ENCODE peak calls at places on chromosomes 6 and 20, in ten cellular contexts. N is left lung; C is mammary epithelial cell; R is pancreas; Q is IMR-90; Y is CD8-positive, alpha-beta T cell; I is lung; X is BE2C; W is upper lobe of right lung; F is A673. M is an unnamed sample. For H3K27me3, the result is how much of the 10 kb centered on the place peaks cover.

GRCh38 chr6:49326337-49326736 is 136.7 kb downstream of the MMUT start:
- DNase-seq in N (no peak), C (peak), R (no peak), Q (peak), Y (no peak), I (no peak), X (no peak), W (no peak), F (peak), M (no peak)

GRCh38 chr6:23176471-23176870 is 607.1 kb downstream of the HDGFL1 start:
- DNase-seq in N (no peak), C (no peak), R (no peak), Q (no peak), Y (no peak), I (no peak), X (peak), W (no peak), F (no peak), M (no peak)

GRCh38 chr6:16514249-16514648 is 247.0 kb downstream of the ATXN1 start:
- DNase-seq in N (no peak), C (peak), R (no peak), Q (peak), Y (peak), I (no peak), X (no peak), W (no peak), F (peak), M (no peak)

GRCh38 chr6:40906759-40907158 is 132.3 kb downstream of the UNC5CL start:
- DNase-seq in N (no peak), C (peak), R (no peak), Q (no peak), Y (no peak), I (no peak), X (no peak), W (no peak), F (no peak), M (no peak)

GRCh38 chr20:35720165-35721123 is 21.2 kb downstream of the ROMO1 start:
- DNase-seq in N (no peak), C (no peak), R (no peak), Q (no peak), Y (no peak), I (no peak), X (no peak), W (no peak), F (no peak), M (no peak)

GRCh38 chr6:39585641-39586040 is 139.6 kb downstream of the KIF6 start:
- DNase-seq in N (no peak), C (no peak), R (no peak), Q (no peak), Y (no peak), I (no peak), X (no peak), W (no peak), F (no peak), M (no peak)

GRCh38 chr6:66478705-66479104 is 771.7 kb upstream of the EYS start:
- DNase-seq in N (no peak), C (no peak), R (no peak), Q (no peak), Y (no peak), I (no peak), X (peak), W (no peak), F (peak), M (no peak)

GRCh38 chr6:20747996-20748395 is 213.7 kb downstream of the CDKAL1 start:
- DNase-seq in N (no peak), C (no peak), R (no peak), Q (no peak), Y (no peak), I (no peak), X (no peak), W (no peak), F (no peak), M (no peak)

GRCh38 chr6:36301085-36301658 is 31.3 kb downstream of the PNPLA1 start:
- DNase-seq in N (no peak), C (no peak), R (no peak), Q (peak), Y (no peak), I (no peak), X (no peak), W (no peak), F (no peak), M (no peak)

GRCh38 chr20:63920226-63920625 is 25.3 kb downstream of the DNAJC5 start:
- DNase-seq in N (no peak), C (no peak), R (no peak), Q (no peak), Y (no peak), I (no peak), X (no peak), W (no peak), F (no peak), M (no peak)

GRCh38 chr20:63919130-63919529 is 24.2 kb downstream of the DNAJC5 start:
- DNase-seq in N (no peak), C (no peak), R (no peak), Q (no peak), Y (no peak), I (no peak), X (no peak), W (no peak), F (no peak), M (no peak)

GRCh38 chr20:63926298-63926697 is 29.9 kb downstream of the UCKL1 start:
- DNase-seq in N (no peak), C (no peak), R (no peak), Q (no peak), Y (no peak), I (no peak), X (no peak), W (no peak), F (no peak), M (no peak)

GRCh38 chr20:63924241-63924640 is 29.3 kb downstream of the DNAJC5 start:
- DNase-seq in N (no peak), C (no peak), R (no peak), Q (no peak), Y (no peak), I (no peak), X (no peak), W (no peak), F (no peak), M (no peak)

GRCh38 chr20:63923626-63924025 is 28.7 kb downstream of the DNAJC5 start:
- DNase-seq in N (no peak), C (no peak), R (no peak), Q (no peak), Y (no peak), I (no peak), X (no peak), W (no peak), F (no peak), M (no peak)
- H3K4me3 ChIP-seq in N (no peak), C (no peak), R (no peak), Q (no peak), Y (no peak), I (no peak), X (no peak), W (no peak), F (no peak), M (no peak)

GRCh38 chr20:21395039-21395665 is 2.2 kb downstream of the NKX2-4 start:
- DNase-seq in N (no peak), C (no peak), R (no peak), Q (no peak), Y (no peak), I (no peak), X (no peak), W (no peak), F (no peak), M (no peak)

GRCh38 chr20:21394120-21394519 is 3.2 kb downstream of the NKX2-4 start:
- DNase-seq in N (no peak), C (no peak), R (no peak), Q (no peak), Y (no peak), I (no peak), X (no peak), W (no peak), F (no peak), M (no peak)

GRCh38 chr20:21390768-21391167 is 6.6 kb downstream of the NKX2-4 start:
- DNase-seq in N (no peak), C (no peak), R (no peak), Q (no peak), Y (no peak), I (no peak), X (no peak), W (no peak), F (no peak), M (no peak)

GRCh38 chr20:21391495-21392298 is 5.6 kb downstream of the NKX2-4 start:
- DNase-seq in N (no peak), C (no peak), R (no peak), Q (no peak), Y (no peak), I (no peak), X (peak), W (no peak), F (no peak), M (no peak)

GRCh38 chr20:21393142-21393541 is 4.2 kb downstream of the NKX2-4 start:
- DNase-seq in N (no peak), C (no peak), R (no peak), Q (no peak), Y (no peak), I (no peak), X (no peak), W (no peak), F (no peak), M (no peak)
- H3K27me3 ChIP-seq in N (half or more), C (under half), R (under half), Q (half or more), Y (under half), I (under half), X (half or more), W (half or more), F (under half), M (under half)

DNA sequence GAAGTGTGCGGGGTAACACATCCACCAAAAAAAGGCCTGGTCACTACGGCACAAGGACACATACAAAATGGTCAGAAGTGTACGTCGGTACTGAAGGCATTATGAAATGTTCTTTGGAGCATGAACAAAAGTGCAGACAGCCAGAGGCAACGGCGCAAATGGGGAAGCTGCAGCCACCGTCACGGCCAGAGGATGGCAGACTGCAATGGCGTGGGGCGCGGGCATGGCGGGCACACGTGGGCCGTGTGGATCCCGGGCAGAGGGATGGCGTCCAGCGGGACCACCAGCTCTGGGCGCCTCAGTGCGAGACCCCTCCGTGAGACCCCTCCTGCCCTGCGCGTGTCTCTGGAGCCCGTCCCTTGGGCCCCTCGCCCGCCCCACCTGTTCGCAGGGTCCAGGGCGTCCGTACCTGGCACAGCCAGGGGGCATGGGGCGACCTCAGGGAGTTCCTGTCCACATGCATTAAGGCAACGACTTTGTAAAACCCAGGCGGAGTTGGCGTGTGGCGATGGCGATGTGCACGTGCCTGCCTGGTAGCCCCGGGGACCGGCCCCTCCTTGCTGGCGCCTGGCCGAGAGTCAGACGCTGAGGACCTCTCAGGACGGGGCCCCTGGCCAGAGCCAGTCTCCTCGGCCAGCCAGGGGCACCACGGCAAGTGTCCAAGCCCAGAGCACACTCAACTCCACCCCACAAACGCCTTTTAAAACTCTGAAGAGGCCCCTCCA is 39.5 kb upstream of the CHRNA4 start:
- DNase-seq in N (no peak), C (no peak), R (no peak), Q (no peak), Y (peak), I (no peak), X (no peak), W (no peak), F (no peak), M (no peak)
- TF ChIP-seq CTCF in N (no peak), C (no peak), R (no peak), Q (no peak), Y (no peak), I (no peak), X (peak), W (no peak), F (no peak), M (no peak)

GRCh38 chr6:28225056-28225834 is at the start of gene ZSCAN9:
- DNase-seq in N (peak), C (peak), R (peak), Q (peak), Y (peak), I (peak), X (peak), W (peak), F (peak), M (peak)

GRCh38 chr6:28224131-28225055 is 682 bp upstream of the ZSCAN9 start:
- DNase-seq in N (no peak), C (no peak), R (no peak), Q (no peak), Y (no peak), I (no peak), X (no peak), W (no peak), F (no peak), M (no peak)

GRCh38 chr6:28226460-28226859 is 1.4 kb downstream of the ZSCAN9 start:
- DNase-seq in N (no peak), C (no peak), R (no peak), Q (no peak), Y (no peak), I (no peak), X (no peak), W (no peak), F (no peak), M (no peak)
- H3K4me3 ChIP-seq in N (no peak), C (no peak), R (no peak), Q (no peak), Y (no peak), I (no peak), X (no peak), W (no peak), F (peak), M (no peak)

GRCh38 chr20:33328157-33328556 is 45.1 kb downstream of the BPIFB1 start:
- DNase-seq in N (no peak), C (no peak), R (no peak), Q (no peak), Y (no peak), I (no peak), X (no peak), W (no peak), F (no peak), M (no peak)
- H3K27me3 ChIP-seq in N (under half), C (under half), R (under half), Q (half or more), Y (under half), I (under half), X (under half), W (under half), F (half or more), M (under half)

DNA sequence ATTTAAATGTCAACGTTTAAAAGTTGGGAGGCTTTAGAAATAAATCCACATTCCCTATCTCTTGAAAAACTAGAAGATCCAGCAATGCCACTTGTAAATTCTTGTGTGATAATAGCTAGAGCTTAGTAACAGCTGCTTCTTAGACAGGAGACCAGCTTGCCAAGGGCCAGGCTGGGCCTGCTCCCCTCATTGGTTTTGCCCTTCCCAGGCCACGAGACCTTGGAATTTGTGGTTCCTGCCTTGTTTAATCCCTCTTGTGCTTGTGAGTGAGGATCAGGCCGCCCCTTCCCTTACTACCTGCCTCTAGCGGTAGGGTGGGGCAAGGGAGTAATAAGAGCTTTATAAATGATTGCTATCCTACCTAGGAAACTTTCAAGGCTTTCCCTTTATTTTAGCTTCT is 363.5 kb downstream of the SYNE1 start:
- DNase-seq in N (no peak), C (no peak), R (peak), Q (no peak), Y (no peak), I (no peak), X (no peak), W (no peak), F (no peak), M (no peak)
- TF ChIP-seq CTCF in N (no peak), C (no peak), R (no peak), Q (no peak), Y (no peak), I (no peak), X (no peak), W (no peak), F (no peak), M (no peak)

DNA sequence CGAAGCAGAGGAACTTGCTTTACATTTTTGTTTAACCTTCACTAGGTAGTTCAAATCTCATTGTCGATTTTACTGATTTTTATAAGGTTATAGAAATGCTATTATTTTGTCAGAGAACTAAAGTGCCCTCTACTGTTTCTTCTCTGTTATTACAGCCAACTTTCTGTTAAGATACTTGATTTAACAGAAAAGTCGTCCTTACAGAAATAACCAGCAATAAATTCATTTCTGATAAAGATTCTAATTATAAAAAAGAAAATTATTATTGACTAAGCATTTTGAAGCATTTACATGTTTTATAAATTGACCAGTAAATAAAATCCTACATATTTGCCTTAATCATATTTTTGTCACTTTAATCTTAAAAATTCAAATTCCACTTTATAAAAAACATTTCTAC is 60.8 kb downstream of the OGFRL1 start:
- DNase-seq in N (no peak), C (no peak), R (no peak), Q (peak), Y (no peak), I (no peak), X (no peak), W (no peak), F (peak), M (no peak)
- H3K4me3 ChIP-seq in N (no peak), C (no peak), R (no peak), Q (no peak), Y (no peak), I (no peak), X (no peak), W (no peak), F (no peak), M (no peak)

GRCh38 chr6:150008588-150008987 is 16.7 kb downstream of the RAET1L start:
- DNase-seq in N (no peak), C (no peak), R (no peak), Q (no peak), Y (peak), I (no peak), X (peak), W (no peak), F (no peak), M (no peak)
- H3K27me3 ChIP-seq in N (half or more), C (under half), R (under half), Q (half or more), Y (under half), I (under half), X (under half), W (under half), F (under half), M (under half)